ENCODE peak calls at places on chromosomes 5 and 9, in four cellular contexts. P is body of pancreas; Q is HCT116; X is CD4-positive, alpha-beta memory T cell. I is an unnamed sample.

GRCh38 chr5:654071-654778 is 38.9 kb downstream of the TPPP start:
- DNase-seq in P (no peak), Q (no peak), X (no peak), I (no peak)

GRCh38 chr5:178115136-178115834 is 2.0 kb downstream of the N4BP3 start:
- DNase-seq in P (no peak), Q (no peak), X (no peak), I (no peak)

GRCh38 chr5:173733831-173734491 is 117.5 kb upstream of the BOD1 start:
- DNase-seq in P (no peak), Q (no peak), X (no peak), I (no peak)

GRCh38 chr5:112983307-112983811 is 6.8 kb downstream of the DCP2 start:
- DNase-seq in P (no peak), Q (no peak), X (no peak), I (no peak)

GRCh38 chr5:137888875-137889759 is at the start of gene PKD2L2:
- DNase-seq in P (peak), Q (no peak), X (peak), I (peak)

GRCh38 chr5:162837161-162837560 is 600.2 kb upstream of the CCNG1 start:
- DNase-seq in P (no peak), Q (no peak), X (no peak), I (no peak)

GRCh38 chr9:123550797-123551196 is 194.8 kb downstream of the CRB2 start:
- DNase-seq in P (no peak), Q (no peak), X (no peak), I (no peak)

GRCh38 chr5:39025456-39025855 is 48.7 kb downstream of the RICTOR start:
- DNase-seq in P (no peak), Q (no peak), X (no peak), I (no peak)

GRCh38 chr5:119367502-119368237 is 11.9 kb downstream of the TNFAIP8 start:
- DNase-seq in P (no peak), Q (no peak), X (no peak), I (no peak)

GRCh38 chr5:59759600-59760357 is 133.7 kb downstream of the PDE4D start:
- DNase-seq in P (no peak), Q (no peak), X (no peak), I (no peak)

GRCh38 chr5:120405923-120406322 is 58.2 kb upstream of the PRR16 start:
- DNase-seq in P (no peak), Q (no peak), X (no peak), I (no peak)

GRCh38 chr9:129995409-129996160 is 47.4 kb downstream of the FNBP1 start:
- DNase-seq in P (no peak), Q (no peak), X (no peak), I (no peak)

GRCh38 chr9:93040409-93040808 is 18.1 kb upstream of the SUSD3 start:
- DNase-seq in P (no peak), Q (no peak), X (no peak), I (no peak)

GRCh38 chr5:169296456-169297220 is 4.3 kb downstream of the SLIT3 start:
- DNase-seq in P (peak), Q (no peak), X (no peak), I (no peak)

GRCh38 chr5:76765249-76765648 is 49.3 kb downstream of the F2R start:
- DNase-seq in P (no peak), Q (no peak), X (no peak), I (no peak)

GRCh38 chr9:29039258-29039657 is 1466.0 kb upstream of the C9orf72 start:
- DNase-seq in P (no peak), Q (no peak), X (no peak), I (no peak)

GRCh38 chr9:94482110-94482509 is 72.8 kb upstream of the PCAT7 start:
- DNase-seq in P (no peak), Q (no peak), X (no peak), I (no peak)

GRCh38 chr9:33637881-33638280 is 113.8 kb downstream of the ANKRD18B start:
- DNase-seq in P (no peak), Q (no peak), X (no peak), I (no peak)

GRCh38 chr9:93814561-93814960 is 140.6 kb downstream of the BARX1 start:
- DNase-seq in P (no peak), Q (no peak), X (no peak), I (no peak)

GRCh38 chr5:15821506-15821905 is 321.5 kb downstream of the FBXL7 start:
- DNase-seq in P (no peak), Q (no peak), X (no peak), I (no peak)

GRCh38 chr5:14056039-14056438 is 87.1 kb upstream of the TRIO start:
- DNase-seq in P (no peak), Q (no peak), X (no peak), I (no peak)

GRCh38 chr5:1522601-1523479 is 920 bp downstream of the LPCAT1 start:
- DNase-seq in P (peak), Q (no peak), X (no peak), I (no peak)

GRCh38 chr9:112075009-112075378 is 100.1 kb downstream of the SUSD1 start:
- DNase-seq in P (no peak), Q (no peak), X (no peak), I (no peak)

GRCh38 chr9:2597483-2597882 is 24.1 kb upstream of the VLDLR start:
- DNase-seq in P (no peak), Q (no peak), X (no peak), I (no peak)

GRCh38 chr9:134227451-134228411 is 63.4 kb upstream of the RNU6ATAC start:
- DNase-seq in P (peak), Q (no peak), X (no peak), I (no peak)

GRCh38 chr5:56585466-56585865 is 229.9 kb upstream of the MAP3K1 start:
- DNase-seq in P (no peak), Q (no peak), X (no peak), I (no peak)

GRCh38 chr5:157571357-157571827 is 4.2 kb downstream of the ADAM19 start:
- DNase-seq in P (no peak), Q (no peak), X (peak), I (no peak)

DNA sequence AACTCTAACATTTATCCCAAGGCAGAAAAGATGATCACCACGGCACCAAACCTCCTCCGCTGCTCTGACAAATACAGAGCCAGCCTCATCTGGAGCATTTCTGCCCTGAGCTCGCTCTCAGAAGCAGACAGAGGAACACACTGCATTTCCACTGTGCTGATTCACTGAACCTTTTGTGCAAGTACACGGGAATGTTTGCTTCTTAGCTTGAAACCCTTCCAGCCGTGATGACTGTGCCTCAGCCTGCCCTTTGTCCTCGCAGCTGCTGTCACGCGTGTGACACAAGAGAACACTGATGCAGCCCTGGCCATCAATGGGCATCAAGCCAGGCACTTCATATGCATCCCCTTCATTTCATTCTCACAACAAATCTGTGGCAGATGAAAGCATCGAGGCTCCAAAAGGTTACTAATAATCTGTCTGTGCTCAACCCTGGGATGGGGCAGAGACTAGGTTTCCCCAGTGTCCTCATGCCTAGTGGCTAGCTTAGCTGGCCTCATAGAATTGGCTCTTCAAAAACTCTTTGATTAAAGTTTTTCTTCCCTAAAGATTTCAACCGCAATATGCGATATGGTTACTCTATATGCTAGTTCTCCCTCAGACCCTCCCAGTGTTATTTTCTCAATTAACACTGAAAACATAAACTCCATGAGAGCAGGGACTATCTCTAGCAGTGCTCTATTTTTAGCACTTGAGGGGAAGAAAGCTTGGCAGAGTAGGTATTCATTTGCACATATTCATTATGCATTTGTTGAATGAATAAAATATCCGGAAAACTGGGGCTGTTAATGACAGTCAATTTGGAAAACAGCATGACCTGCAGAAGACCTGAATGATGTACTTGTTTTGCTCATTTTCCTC is 7.3 kb downstream of the CDC14B start:
- DNase-seq in P (peak), Q (no peak), X (no peak), I (no peak)
- H3K4me3 ChIP-seq in P (no peak), Q (no peak), X (no peak), I (no peak)

DNA sequence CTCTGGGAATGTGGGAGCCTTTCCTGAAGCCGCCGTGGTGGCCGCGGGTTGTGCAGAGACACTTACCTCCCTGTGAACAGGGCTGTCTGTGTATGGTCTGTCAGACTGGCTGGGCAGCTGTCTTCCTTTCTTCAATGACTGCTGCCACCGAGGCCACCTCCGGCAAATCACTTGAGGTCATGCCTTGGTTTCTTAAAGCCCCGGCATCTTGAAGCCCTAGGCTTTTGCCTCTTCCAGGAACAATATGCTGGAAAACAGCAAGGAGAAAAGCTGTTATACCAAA is 79.5 kb upstream of the ZSWIM6 start:
- DNase-seq in P (no peak), Q (no peak), X (no peak), I (no peak)
- H3K27ac ChIP-seq in P (peak), Q (no peak), X (no peak), I (no peak)

GRCh38 chr5:122951658-122952057 is 84.9 kb downstream of the PPIC start:
- DNase-seq in P (no peak), Q (no peak), X (no peak), I (no peak)
- H3K4me3 ChIP-seq in P (no peak), Q (no peak), X (no peak), I (no peak)

DNA sequence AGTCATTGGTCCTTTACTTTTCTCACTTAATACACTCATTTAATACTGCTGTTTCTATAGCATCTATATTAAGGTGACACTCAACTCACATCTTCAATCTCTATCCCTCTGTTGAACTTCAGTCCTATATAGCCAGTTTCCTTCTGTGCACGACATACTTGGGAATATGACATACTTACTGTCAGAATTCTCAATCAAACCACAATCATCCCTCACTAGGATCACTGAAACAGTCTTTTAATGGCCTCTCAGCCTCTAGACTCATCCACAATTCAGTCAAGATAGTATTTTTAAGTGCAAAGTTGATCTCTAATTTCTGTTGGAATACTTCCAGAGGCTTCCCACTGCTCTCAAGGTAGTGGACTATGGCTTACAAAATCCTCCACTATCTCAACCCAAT is 251.0 kb upstream of the MEF2C start:
- DNase-seq in P (no peak), Q (no peak), X (no peak), I (no peak)
- H3K27ac ChIP-seq in P (no peak), Q (no peak), X (no peak), I (no peak)

GRCh38 chr5:180098526-180098925 is 27.0 kb upstream of the RNF130 start:
- DNase-seq in P (no peak), Q (no peak), X (no peak), I (no peak)
- H3K4me3 ChIP-seq in P (no peak), Q (no peak), X (no peak), I (no peak)

GRCh38 chr5:86879086-86879485 is 261.3 kb downstream of the COX7C start:
- DNase-seq in P (no peak), Q (no peak), X (no peak), I (no peak)
- H3K27ac ChIP-seq in P (no peak), Q (no peak), X (no peak), I (no peak)

GRCh38 chr9:69822091-69822750 is 1.6 kb downstream of the CFAP95 start:
- DNase-seq in P (no peak), Q (no peak), X (no peak), I (no peak)

GRCh38 chr9:69818946-69819345 is 1.7 kb upstream of the CFAP95 start:
- DNase-seq in P (no peak), Q (no peak), X (no peak), I (no peak)

GRCh38 chr9:69824497-69825252 is 4.1 kb downstream of the CFAP95 start:
- DNase-seq in P (no peak), Q (no peak), X (no peak), I (no peak)

GRCh38 chr9:69817202-69817601 is 3.4 kb upstream of the CFAP95 start:
- DNase-seq in P (no peak), Q (no peak), X (no peak), I (no peak)

GRCh38 chr9:69820955-69821788 is 555 bp downstream of the CFAP95 start:
- DNase-seq in P (no peak), Q (no peak), X (no peak), I (no peak)
- H3K4me3 ChIP-seq in P (no peak), Q (no peak), X (no peak), I (no peak)

DNA sequence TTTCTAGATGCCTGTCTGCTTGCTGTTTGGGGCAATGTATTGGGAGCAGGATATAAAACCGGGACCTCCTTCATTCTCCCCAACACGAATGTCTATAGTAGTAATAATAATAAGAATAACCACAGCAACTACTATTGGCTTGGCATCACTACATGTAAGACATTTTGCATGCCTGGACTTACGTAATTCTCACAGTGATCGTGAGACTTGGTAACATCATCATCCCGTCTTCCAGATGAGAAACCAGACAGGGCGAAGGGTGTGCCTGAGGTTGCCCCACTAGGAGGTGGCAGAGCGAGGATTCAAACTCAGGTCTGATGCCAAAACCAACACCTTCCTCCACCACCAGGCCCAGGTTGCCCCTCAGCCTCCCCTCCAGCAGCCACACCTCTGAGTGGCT is 185.1 kb downstream of the RGS3 start:
- DNase-seq in P (no peak), Q (no peak), X (no peak), I (no peak)
- H3K27ac ChIP-seq in P (no peak), Q (no peak), X (no peak), I (no peak)

GRCh38 chr9:38064842-38065368 is 4.1 kb downstream of the SHB start:
- DNase-seq in P (no peak), Q (no peak), X (no peak), I (no peak)
- H3K4me3 ChIP-seq in P (no peak), Q (no peak), X (no peak), I (no peak)